ENCODE peak calls at places on chromosomes 6 and 20, in ten cellular contexts. T is AG04450, I is brain microvascular endothelial cell, X is IMR-90, E is psoas muscle, G is left ventricle myocardium inferior, Y is neural progenitor cell, H is bronchial epithelial cell, W is GM23338, O is pancreas. N is an unnamed sample. For H3K27me3, the result is how much of the 10 kb centered on the place peaks cover.

GRCh38 chr20:45308078-45308778 is at the start of gene MATN4:
- DNase-seq in T (no peak), I (no peak), X (no peak), E (peak), G (no peak), Y (no peak), H (peak), W (peak), O (peak), N (peak)

GRCh38 chr6:84645000-84645399 is 119.4 kb downstream of the TBX18 start:
- DNase-seq in T (no peak), I (peak), X (peak), E (no peak), G (no peak), Y (no peak), H (peak), W (no peak), O (no peak), N (no peak)

GRCh38 chr6:103273048-103273447 is 1586.7 kb downstream of the HACE1 start:
- DNase-seq in T (no peak), I (no peak), X (no peak), E (no peak), G (no peak), Y (peak), H (peak), W (peak), O (no peak), N (no peak)

GRCh38 chr6:11926594-11927407 is 85.3 kb upstream of the HIVEP1 start:
- DNase-seq in T (no peak), I (no peak), X (no peak), E (no peak), G (no peak), Y (no peak), H (no peak), W (no peak), O (no peak), N (no peak)

GRCh38 chr6:137867685-137868509 is 838 bp downstream of the TNFAIP3 start:
- DNase-seq in T (no peak), I (no peak), X (peak), E (peak), G (peak), Y (peak), H (no peak), W (peak), O (peak), N (no peak)

GRCh38 chr6:152091201-152091600 is 283.7 kb downstream of the ESR1 start:
- DNase-seq in T (no peak), I (no peak), X (no peak), E (no peak), G (no peak), Y (no peak), H (peak), W (no peak), O (no peak), N (no peak)

GRCh38 chr6:46329568-46329967 is 158.8 kb upstream of the ENPP5 start:
- DNase-seq in T (no peak), I (no peak), X (no peak), E (no peak), G (no peak), Y (no peak), H (no peak), W (no peak), O (no peak), N (no peak)

GRCh38 chr6:30814137-30815084 is 69.9 kb upstream of the DDR1 start:
- DNase-seq in T (no peak), I (no peak), X (peak), E (no peak), G (no peak), Y (no peak), H (peak), W (no peak), O (no peak), N (no peak)

GRCh38 chr6:30876039-30876730 is 8.1 kb upstream of the DDR1 start:
- DNase-seq in T (no peak), I (peak), X (peak), E (no peak), G (no peak), Y (no peak), H (peak), W (no peak), O (no peak), N (no peak)

GRCh38 chr6:105458061-105458460 is 55.2 kb upstream of the PREP start:
- DNase-seq in T (no peak), I (no peak), X (no peak), E (no peak), G (no peak), Y (no peak), H (no peak), W (no peak), O (no peak), N (no peak)

GRCh38 chr20:61724376-61724775 is 341.3 kb downstream of the TAF4 start:
- DNase-seq in T (no peak), I (no peak), X (no peak), E (no peak), G (no peak), Y (peak), H (no peak), W (peak), O (no peak), N (peak)

GRCh38 chr6:79719248-79719975 is 88.3 kb downstream of the SH3BGRL2 start:
- DNase-seq in T (no peak), I (peak), X (peak), E (no peak), G (no peak), Y (no peak), H (peak), W (no peak), O (no peak), N (no peak)

GRCh38 chr6:88145298-88145963 is 20.7 kb downstream of the CNR1 start:
- DNase-seq in T (no peak), I (no peak), X (no peak), E (no peak), G (no peak), Y (no peak), H (no peak), W (no peak), O (no peak), N (no peak)

GRCh38 chr6:90610291-90610670 is 23.4 kb upstream of the MAP3K7 start:
- DNase-seq in T (no peak), I (peak), X (no peak), E (no peak), G (no peak), Y (peak), H (no peak), W (peak), O (no peak), N (no peak)

GRCh38 chr20:4870906-4871305 is 130.4 kb downstream of the SLC23A2 start:
- DNase-seq in T (no peak), I (no peak), X (no peak), E (no peak), G (no peak), Y (no peak), H (no peak), W (no peak), O (no peak), N (no peak)

GRCh38 chr6:148044921-148045320 is 297.7 kb upstream of the SASH1 start:
- DNase-seq in T (no peak), I (no peak), X (peak), E (no peak), G (no peak), Y (no peak), H (no peak), W (no peak), O (no peak), N (no peak)
- H3K27me3 ChIP-seq in T (under half), I (under half), X (under half), E (under half), G (under half), Y (under half), H (under half), W (under half), O (under half), N (under half)

GRCh38 chr20:34824861-34825529 is 456 bp downstream of the NCOA6 start:
- DNase-seq in T (no peak), I (peak), X (peak), E (peak), G (peak), Y (peak), H (no peak), W (peak), O (peak), N (peak)
- TF ChIP-seq CTCF in T (no peak), I (no peak), X (peak), E (no peak), G (peak), Y (peak), H (no peak), W (no peak), O (no peak), N (peak)

DNA sequence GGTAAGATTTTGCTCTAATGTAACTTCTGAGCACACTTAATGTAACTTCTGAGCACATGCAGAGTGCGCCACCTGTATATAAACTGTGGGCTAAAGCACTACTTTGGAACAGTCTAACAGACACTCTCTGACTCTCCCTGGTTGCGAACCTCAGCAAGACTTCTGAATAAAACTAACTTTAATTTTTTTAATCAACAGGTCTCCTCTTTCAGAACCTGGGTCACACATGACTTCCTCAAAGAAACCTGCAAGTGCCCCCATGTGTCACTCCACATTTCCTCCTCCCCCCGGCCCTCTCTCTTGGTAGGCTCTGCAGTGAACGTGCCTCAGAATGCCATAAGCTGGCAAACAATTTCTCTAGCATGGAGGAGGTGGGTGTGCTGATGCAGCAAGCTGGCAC is 28.5 kb downstream of the RALGAPA2 start:
- DNase-seq in T (no peak), I (no peak), X (no peak), E (no peak), G (no peak), Y (no peak), H (no peak), W (no peak), O (no peak), N (no peak)
- H3K27me3 ChIP-seq in T (under half), I (under half), X (under half), E (under half), G (under half), Y (under half), H (under half), W (under half), O (under half), N (under half)

GRCh38 chr20:46758929-46759669 is 49.6 kb downstream of the SLC2A10 start:
- DNase-seq in T (no peak), I (no peak), X (no peak), E (no peak), G (no peak), Y (no peak), H (no peak), W (no peak), O (no peak), N (no peak)
- TF ChIP-seq CTCF in T (no peak), I (no peak), X (peak), E (no peak), G (no peak), Y (no peak), H (no peak), W (no peak), O (no peak), N (no peak)

GRCh38 chr20:63295018-63295417 is 2.0 kb downstream of the COL20A1 start:
- DNase-seq in T (no peak), I (no peak), X (no peak), E (no peak), G (no peak), Y (no peak), H (no peak), W (no peak), O (peak), N (peak)
- H3K27me3 ChIP-seq in T (under half), I (under half), X (under half), E (under half), G (half or more), Y (under half), H (under half), W (under half), O (under half), N (under half)

GRCh38 chr6:135675862-135676261 is 175.6 kb upstream of the PDE7B start:
- DNase-seq in T (no peak), I (peak), X (peak), E (no peak), G (no peak), Y (peak), H (peak), W (peak), O (no peak), N (no peak)
- TF ChIP-seq CTCF in T (peak), I (peak), X (peak), E (no peak), G (peak), Y (peak), H (no peak), W (peak), O (no peak), N (no peak)

GRCh38 chr6:5994234-5994998 is 12.3 kb downstream of the NRN1 start:
- DNase-seq in T (no peak), I (no peak), X (no peak), E (no peak), G (no peak), Y (peak), H (no peak), W (peak), O (no peak), N (no peak)

GRCh38 chr6:5986847-5987246 is 19.9 kb downstream of the NRN1 start:
- DNase-seq in T (no peak), I (no peak), X (no peak), E (no peak), G (no peak), Y (no peak), H (no peak), W (no peak), O (no peak), N (no peak)

GRCh38 chr6:5989141-5989723 is 17.5 kb downstream of the NRN1 start:
- DNase-seq in T (no peak), I (no peak), X (no peak), E (peak), G (no peak), Y (no peak), H (no peak), W (no peak), O (no peak), N (no peak)

GRCh38 chr6:5992551-5993225 is 14.0 kb downstream of the NRN1 start:
- DNase-seq in T (no peak), I (no peak), X (no peak), E (no peak), G (no peak), Y (peak), H (no peak), W (peak), O (no peak), N (no peak)

GRCh38 chr6:5990776-5991175 is 15.9 kb downstream of the NRN1 start:
- DNase-seq in T (no peak), I (no peak), X (no peak), E (no peak), G (no peak), Y (no peak), H (no peak), W (no peak), O (no peak), N (no peak)
- H3K27me3 ChIP-seq in T (under half), I (under half), X (under half), E (under half), G (half or more), Y (half or more), H (under half), W (half or more), O (under half), N (under half)

GRCh38 chr6:164720-165119 is 127.6 kb upstream of the DUSP22 start:
- DNase-seq in T (no peak), I (no peak), X (no peak), E (no peak), G (no peak), Y (no peak), H (no peak), W (no peak), O (no peak), N (no peak)
- TF ChIP-seq CTCF in T (no peak), I (no peak), X (no peak), E (no peak), G (no peak), Y (no peak), H (no peak), W (no peak), O (no peak), N (no peak)

GRCh38 chr20:59602546-59603080 is 1.7 kb upstream of the PHACTR3 start:
- DNase-seq in T (no peak), I (no peak), X (no peak), E (no peak), G (no peak), Y (no peak), H (no peak), W (no peak), O (no peak), N (no peak)
- H3K27me3 ChIP-seq in T (under half), I (under half), X (under half), E (under half), G (half or more), Y (half or more), H (under half), W (half or more), O (under half), N (under half)

DNA sequence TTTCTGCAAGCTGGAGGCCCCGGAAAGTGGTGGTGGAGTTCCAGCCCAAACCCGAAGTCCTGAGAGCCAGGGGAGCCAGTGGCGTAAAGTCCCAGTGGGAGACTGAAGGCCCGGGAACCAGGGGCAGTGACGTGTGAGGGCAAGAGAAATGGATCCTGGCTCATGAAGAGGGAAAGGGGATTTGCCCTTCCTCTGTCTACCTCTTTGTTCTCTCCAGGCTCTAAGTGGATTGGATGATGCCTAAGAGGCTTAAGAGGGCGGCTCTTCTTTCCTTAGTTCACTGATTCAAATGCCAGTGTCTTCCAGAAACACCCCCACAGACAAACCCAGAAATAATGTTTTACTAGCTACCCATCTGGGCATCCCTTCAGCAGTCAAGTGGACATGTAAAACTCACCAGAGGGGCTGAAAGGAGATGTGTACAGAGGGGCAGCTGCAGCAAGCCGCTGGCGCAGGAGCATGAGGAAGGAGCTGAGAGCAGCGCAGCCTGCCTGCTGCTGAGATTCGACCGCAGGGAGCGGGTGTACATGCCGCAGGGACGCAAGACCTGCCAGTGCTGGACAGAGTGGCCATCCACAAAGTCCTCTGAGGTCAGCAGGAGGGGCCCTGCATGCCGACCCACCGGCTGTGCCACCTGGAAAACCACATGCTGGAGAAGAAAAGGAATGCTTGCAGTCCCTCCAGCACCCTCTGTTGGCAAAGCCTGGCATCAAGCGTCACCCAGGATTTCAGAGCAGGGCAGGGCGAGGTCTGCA is 29.5 kb downstream of the CDYL start:
- DNase-seq in T (no peak), I (no peak), X (peak), E (peak), G (peak), Y (peak), H (peak), W (peak), O (peak), N (peak)
- TF ChIP-seq CTCF in T (peak), I (peak), X (peak), E (peak), G (peak), Y (peak), H (peak), W (peak), O (peak), N (peak)

N was measured in heart left ventricle.